ENCODE peak calls at places on chromosomes 12 and 14, in six cellular contexts. One of them, this sample, is unnamed.

GRCh38 chr12:33649992-33650391 is 210.4 kb upstream of the SYT10 start:
- DNase-seq in pancreas: no peak
- DNase-seq in Ammon's horn: no peak
- DNase-seq in HT1080: no peak
- DNase-seq in HAP-1: peak
- DNase-seq in stimulated activated CD4-positive, alpha-beta T cell treated with anti-CD3 and anti-CD28 coated beads, Interleukin-1b, Interleukin-23, amount 100 ng/mL, for 24 hours: no peak
- DNase-seq in this sample: no peak

GRCh38 chr14:73680821-73681220 is 33.4 kb downstream of the PNMA1 start:
- DNase-seq in pancreas: no peak
- DNase-seq in Ammon's horn: no peak
- DNase-seq in HT1080: no peak
- DNase-seq in HAP-1: no peak
- DNase-seq in stimulated activated CD4-positive, alpha-beta T cell treated with anti-CD3 and anti-CD28 coated beads, Interleukin-1b, Interleukin-23, amount 100 ng/mL, for 24 hours: no peak
- DNase-seq in this sample: no peak

GRCh38 chr14:26828741-26829140 is 230.9 kb upstream of the NOVA1 start:
- DNase-seq in pancreas: no peak
- DNase-seq in Ammon's horn: no peak
- DNase-seq in HT1080: no peak
- DNase-seq in HAP-1: no peak
- DNase-seq in stimulated activated CD4-positive, alpha-beta T cell treated with anti-CD3 and anti-CD28 coated beads, Interleukin-1b, Interleukin-23, amount 100 ng/mL, for 24 hours: no peak
- DNase-seq in this sample: no peak

GRCh38 chr12:90275088-90275487 is 566.5 kb upstream of the ATP2B1 start:
- DNase-seq in pancreas: no peak
- DNase-seq in Ammon's horn: no peak
- DNase-seq in HT1080: no peak
- DNase-seq in HAP-1: no peak
- DNase-seq in stimulated activated CD4-positive, alpha-beta T cell treated with anti-CD3 and anti-CD28 coated beads, Interleukin-1b, Interleukin-23, amount 100 ng/mL, for 24 hours: no peak
- DNase-seq in this sample: no peak

GRCh38 chr12:131368073-131369071 is 342.5 kb upstream of the SFSWAP start:
- DNase-seq in pancreas: no peak
- DNase-seq in Ammon's horn: no peak
- DNase-seq in HT1080: no peak
- DNase-seq in HAP-1: no peak
- DNase-seq in stimulated activated CD4-positive, alpha-beta T cell treated with anti-CD3 and anti-CD28 coated beads, Interleukin-1b, Interleukin-23, amount 100 ng/mL, for 24 hours: no peak
- DNase-seq in this sample: peak

GRCh38 chr12:89697256-89697655 is 11.4 kb downstream of the ATP2B1 start:
- DNase-seq in pancreas: no peak
- DNase-seq in Ammon's horn: no peak
- DNase-seq in HT1080: no peak
- DNase-seq in HAP-1: no peak
- DNase-seq in stimulated activated CD4-positive, alpha-beta T cell treated with anti-CD3 and anti-CD28 coated beads, Interleukin-1b, Interleukin-23, amount 100 ng/mL, for 24 hours: no peak
- DNase-seq in this sample: no peak

GRCh38 chr12:15863258-15863835 is 18.8 kb upstream of the STRAP start:
- DNase-seq in pancreas: no peak
- DNase-seq in Ammon's horn: no peak
- DNase-seq in HT1080: no peak
- DNase-seq in HAP-1: peak
- DNase-seq in stimulated activated CD4-positive, alpha-beta T cell treated with anti-CD3 and anti-CD28 coated beads, Interleukin-1b, Interleukin-23, amount 100 ng/mL, for 24 hours: no peak
- DNase-seq in this sample: no peak

GRCh38 chr12:65536876-65537661 is 258.6 kb downstream of the MSRB3 start:
- DNase-seq in pancreas: no peak
- DNase-seq in Ammon's horn: no peak
- DNase-seq in HT1080: peak
- DNase-seq in HAP-1: no peak
- DNase-seq in stimulated activated CD4-positive, alpha-beta T cell treated with anti-CD3 and anti-CD28 coated beads, Interleukin-1b, Interleukin-23, amount 100 ng/mL, for 24 hours: no peak
- DNase-seq in this sample: no peak